ENCODE peak calls at places on chromosomes 6 and 20, in four cellular contexts. U is mesendoderm, I is breast epithelium, Q is astrocyte. J is an unnamed sample. For H3K4me1 and H3K27me3, the result is how much of the 10 kb centered on the place peaks cover.

GRCh38 chr6:157229219-157229607 is 94.1 kb downstream of the TMEM242 start:
- DNase-seq in Q (no peak), U (no peak), I (peak), J (no peak)

GRCh38 chr6:143110996-143111395 is 50.3 kb downstream of the AIG1 start:
- DNase-seq in U (no peak), Q (peak), I (no peak), J (no peak)

GRCh38 chr20:11676618-11677289 is 240.9 kb upstream of the BTBD3 start:
- DNase-seq in I (no peak), Q (peak), U (peak), J (no peak)

GRCh38 chr20:41475507-41475906 is 108.9 kb upstream of the EMILIN3 start:
- DNase-seq in Q (peak), U (no peak), I (no peak), J (no peak)

GRCh38 chr20:33291830-33292355 is 8.9 kb downstream of the BPIFB1 start:
- DNase-seq in I (no peak), U (peak), Q (no peak), J (no peak)

GRCh38 chr6:47076422-47077344 is 34.6 kb upstream of the ADGRF1 start:
- DNase-seq in Q (no peak), I (no peak), U (no peak), J (no peak)

GRCh38 chr6:88135578-88136114 is 30.5 kb downstream of the CNR1 start:
- DNase-seq in I (no peak), Q (no peak), U (no peak), J (no peak)

GRCh38 chr6:144064831-144065668 is 30.3 kb downstream of the SF3B5 start:
- DNase-seq in U (no peak), I (no peak), Q (no peak), J (no peak)

GRCh38 chr6:27553123-27553904 is 80.4 kb upstream of the ZNF184 start:
- DNase-seq in I (no peak), U (peak), Q (peak), J (no peak)

GRCh38 chr20:12808006-12808567 is 200.7 kb upstream of the SPTLC3 start:
- DNase-seq in I (no peak), U (no peak), Q (no peak), J (no peak)

GRCh38 chr6:2222275-2222842 is 23.0 kb downstream of the GMDS start:
- DNase-seq in Q (no peak), U (peak), I (no peak), J (no peak)
- H3K4me3 ChIP-seq in Q (peak), U (no peak), I (peak), J (peak)

GRCh38 chr6:12937971-12938370 is 221.4 kb downstream of the PHACTR1 start:
- DNase-seq in I (no peak), Q (no peak), U (no peak), J (no peak)

GRCh38 chr6:12941422-12941821 is 224.9 kb downstream of the PHACTR1 start:
- DNase-seq in Q (peak), U (peak), I (no peak), J (no peak)

GRCh38 chr6:12939314-12939713 is 222.7 kb downstream of the PHACTR1 start:
- DNase-seq in I (no peak), Q (peak), U (no peak), J (no peak)

GRCh38 chr6:12931639-12932038 is 215.1 kb downstream of the PHACTR1 start:
- DNase-seq in I (no peak), Q (no peak), U (no peak), J (no peak)

DNA sequence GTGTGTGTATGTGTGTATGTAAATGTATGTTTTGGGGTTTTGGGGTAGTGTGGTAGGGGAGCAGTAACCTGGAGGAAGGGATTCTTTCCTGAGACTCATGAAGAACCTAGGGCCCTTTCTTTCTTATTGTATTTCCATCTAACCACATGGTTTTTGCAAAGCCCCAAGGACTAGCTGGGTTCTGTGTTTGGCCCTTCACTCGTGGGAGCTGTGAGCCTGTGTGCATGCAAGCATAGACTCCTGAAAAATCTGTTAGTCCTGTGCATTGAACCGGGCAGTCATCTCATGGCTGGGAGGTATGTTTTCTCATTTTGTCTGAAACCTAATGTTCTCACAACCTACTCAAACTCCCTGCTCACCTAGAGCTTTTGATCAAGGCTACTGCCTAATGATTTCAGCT is 219.1 kb downstream of the PHACTR1 start:
- DNase-seq in I (no peak), U (no peak), Q (no peak), J (no peak)
- H3K4me1 ChIP-seq in I (under half), U (under half), Q (under half), J (under half)

DNA sequence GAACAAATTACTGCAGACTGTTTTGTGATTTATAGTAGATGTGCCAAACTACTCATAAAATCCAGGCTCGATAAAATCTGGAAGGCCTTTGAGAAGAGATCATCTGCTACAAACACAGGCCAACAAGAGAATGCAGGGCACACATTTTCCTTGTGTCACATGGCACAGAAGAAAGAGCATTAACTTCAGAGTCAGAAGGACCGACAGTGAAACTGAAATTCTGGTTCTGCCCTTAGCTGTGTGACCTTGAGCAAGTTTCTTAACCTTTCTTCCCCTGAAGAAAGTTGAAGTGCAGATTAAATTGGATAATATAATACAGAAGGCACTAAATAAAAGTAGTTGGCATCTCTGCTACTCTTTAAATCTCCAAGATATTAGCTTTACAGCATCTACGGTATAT is 338.4 kb upstream of the IRAK1BP1 start:
- DNase-seq in I (no peak), Q (no peak), U (no peak), J (no peak)
- H3K27me3 ChIP-seq in I (under half), Q (under half), U (under half), J (under half)

GRCh38 chr20:45341939-45342862 is 6.0 kb downstream of the SDC4 start:
- DNase-seq in U (peak), Q (peak), I (peak), J (no peak)
- H3K4me3 ChIP-seq in U (no peak), Q (peak), I (peak), J (peak)

GRCh38 chr20:47452736-47453161 is 48.9 kb upstream of the NCOA3 start:
- DNase-seq in I (no peak), U (no peak), Q (no peak), J (no peak)
- H3K4me1 ChIP-seq in I (under half), U (under half), Q (under half), J (under half)

GRCh38 chr20:63420359-63421093 is 51.9 kb downstream of the KCNQ2 start:
- DNase-seq in I (no peak), U (no peak), Q (no peak), J (no peak)
- H3K27me3 ChIP-seq in I (half or more), U (under half), Q (under half), J (under half)

GRCh38 chr6:1986454-1987243 is 258.8 kb downstream of the GMDS start:
- DNase-seq in I (no peak), U (no peak), Q (peak), J (no peak)
- H3K4me3 ChIP-seq in I (no peak), U (no peak), Q (no peak), J (no peak)

DNA sequence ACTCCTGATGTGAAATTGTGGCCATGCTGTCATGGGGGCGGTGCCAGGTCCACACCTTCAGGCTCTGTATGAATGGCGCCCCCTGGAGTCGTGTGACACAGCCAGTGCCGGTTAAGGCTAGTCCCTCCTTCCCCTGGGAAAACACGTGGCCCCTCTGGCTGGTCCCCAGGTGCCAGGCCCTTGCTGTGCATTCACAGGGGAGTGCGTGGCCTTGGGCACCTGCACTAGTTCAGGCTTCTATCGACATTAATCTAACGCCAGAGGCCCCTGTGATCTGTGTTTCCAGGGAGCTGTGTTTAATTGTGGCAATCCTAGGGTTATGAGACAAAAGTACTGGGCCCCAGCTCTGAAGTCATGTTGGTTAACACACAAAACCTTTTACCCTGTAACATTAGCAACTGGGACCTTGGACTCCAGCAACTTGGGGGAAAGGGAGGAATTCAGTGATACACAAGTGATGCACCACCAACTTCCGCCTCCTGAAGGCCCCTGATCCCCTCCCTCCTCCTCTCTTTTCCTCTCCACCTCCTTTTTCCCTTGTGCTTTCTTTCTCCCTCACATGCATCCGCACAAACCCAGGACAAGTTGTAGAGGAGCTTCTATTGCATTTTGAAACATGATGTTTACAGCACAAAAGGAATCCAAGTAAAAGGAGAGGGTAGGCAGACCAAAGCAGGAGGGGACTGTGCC is 74.0 kb downstream of the SSR1 start:
- DNase-seq in I (peak), Q (peak), U (peak), J (peak)
- H3K4me1 ChIP-seq in I (under half), Q (under half), U (under half), J (under half)

DNA sequence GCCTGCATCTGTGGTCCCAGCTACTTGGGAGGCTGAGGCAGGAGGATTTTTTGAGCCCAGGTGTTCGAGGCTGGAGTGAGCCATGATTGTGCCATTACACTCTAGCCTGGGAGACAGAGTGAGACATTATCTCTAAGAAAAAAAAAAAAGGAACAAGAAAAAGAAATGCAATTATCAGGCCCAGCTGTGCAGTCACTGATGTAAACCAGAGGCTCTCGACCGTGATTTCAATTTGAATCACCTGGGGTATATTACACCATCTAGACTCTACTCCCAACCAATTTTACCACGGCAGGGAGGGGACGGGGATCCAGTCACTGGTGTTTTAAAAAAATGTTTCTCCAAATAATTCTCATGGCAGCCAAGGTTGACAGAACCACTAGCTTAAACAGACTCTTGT is 48.8 kb upstream of the NKX2-2 start:
- DNase-seq in U (no peak), Q (no peak), I (no peak), J (no peak)
- H3K27me3 ChIP-seq in U (under half), Q (under half), I (under half), J (under half)